ENCODE peak calls at places on chromosomes 12 and 14, in nine cellular contexts. One of them, this sample, is unnamed.

GRCh38 chr12:92233346-92234015 is 87.8 kb upstream of the BTG1 start:
- DNase-seq in hypothalamus: no peak
- DNase-seq in left cardiac atrium: no peak
- DNase-seq in activated gamma-delta T cell: no peak
- DNase-seq in MM.1S: no peak
- DNase-seq in cardiac fibroblast: no peak
- DNase-seq in stimulated activated CD8-positive, alpha-beta memory T cell treated with anti-CD3 and anti-CD28 coated beads, Interleukin-2, amount 100 ng/mL, for 48 hours: no peak
- DNase-seq in nephron progenitor cell: no peak
- DNase-seq in HFF-Myc: no peak
- DNase-seq in this sample: no peak

GRCh38 chr12:104181313-104181712 is 34.3 kb upstream of the TXNRD1 start:
- DNase-seq in stimulated activated CD8-positive, alpha-beta memory T cell treated with anti-CD3 and anti-CD28 coated beads, Interleukin-2, amount 100 ng/mL, for 48 hours: no peak
- DNase-seq in HFF-Myc: no peak
- DNase-seq in nephron progenitor cell: no peak
- DNase-seq in activated gamma-delta T cell: no peak
- DNase-seq in left cardiac atrium: no peak
- DNase-seq in hypothalamus: no peak
- DNase-seq in cardiac fibroblast: peak; percentile 36
- DNase-seq in MM.1S: no peak
- DNase-seq in this sample: no peak

GRCh38 chr14:59140441-59140840 is 48.0 kb upstream of the DAAM1 start:
- DNase-seq in activated gamma-delta T cell: no peak
- DNase-seq in hypothalamus: no peak
- DNase-seq in HFF-Myc: no peak
- DNase-seq in MM.1S: no peak
- DNase-seq in cardiac fibroblast: peak; percentile 22
- DNase-seq in stimulated activated CD8-positive, alpha-beta memory T cell treated with anti-CD3 and anti-CD28 coated beads, Interleukin-2, amount 100 ng/mL, for 48 hours: no peak
- DNase-seq in nephron progenitor cell: no peak
- DNase-seq in left cardiac atrium: no peak
- DNase-seq in this sample: no peak

GRCh38 chr14:77151245-77151644 is 9.7 kb upstream of the ZDHHC22 start:
- DNase-seq in MM.1S: no peak
- DNase-seq in left cardiac atrium: no peak
- DNase-seq in HFF-Myc: no peak
- DNase-seq in nephron progenitor cell: peak; percentile 63
- DNase-seq in cardiac fibroblast: peak; percentile 14
- DNase-seq in activated gamma-delta T cell: no peak
- DNase-seq in hypothalamus: peak; percentile 16
- DNase-seq in stimulated activated CD8-positive, alpha-beta memory T cell treated with anti-CD3 and anti-CD28 coated beads, Interleukin-2, amount 100 ng/mL, for 48 hours: no peak
- DNase-seq in this sample: peak; percentile 53

GRCh38 chr12:96083020-96083489 is 47.7 kb upstream of the LTA4H start:
- DNase-seq in stimulated activated CD8-positive, alpha-beta memory T cell treated with anti-CD3 and anti-CD28 coated beads, Interleukin-2, amount 100 ng/mL, for 48 hours: no peak
- DNase-seq in cardiac fibroblast: no peak
- DNase-seq in activated gamma-delta T cell: no peak
- DNase-seq in left cardiac atrium: no peak
- DNase-seq in HFF-Myc: no peak
- DNase-seq in nephron progenitor cell: no peak
- DNase-seq in MM.1S: no peak
- DNase-seq in hypothalamus: no peak
- DNase-seq in this sample: peak; percentile 54

GRCh38 chr12:59940676-59941342 is 345.0 kb downstream of the SLC16A7 start:
- DNase-seq in MM.1S: no peak
- DNase-seq in HFF-Myc: no peak
- DNase-seq in left cardiac atrium: no peak
- DNase-seq in hypothalamus: no peak
- DNase-seq in nephron progenitor cell: no peak
- DNase-seq in stimulated activated CD8-positive, alpha-beta memory T cell treated with anti-CD3 and anti-CD28 coated beads, Interleukin-2, amount 100 ng/mL, for 48 hours: no peak
- DNase-seq in cardiac fibroblast: no peak
- DNase-seq in activated gamma-delta T cell: no peak
- DNase-seq in this sample: peak; percentile 48

GRCh38 chr12:54463034-54463433 is 10.4 kb downstream of the GTSF1 start:
- DNase-seq in hypothalamus: no peak
- DNase-seq in HFF-Myc: no peak
- DNase-seq in MM.1S: no peak
- DNase-seq in activated gamma-delta T cell: no peak
- DNase-seq in cardiac fibroblast: peak; percentile 92
- DNase-seq in left cardiac atrium: peak; percentile 51
- DNase-seq in stimulated activated CD8-positive, alpha-beta memory T cell treated with anti-CD3 and anti-CD28 coated beads, Interleukin-2, amount 100 ng/mL, for 48 hours: no peak
- DNase-seq in nephron progenitor cell: no peak
- DNase-seq in this sample: no peak

GRCh38 chr14:94936411-94936892 is 166.5 kb upstream of the GSC start:
- DNase-seq in hypothalamus: peak; percentile 83
- DNase-seq in stimulated activated CD8-positive, alpha-beta memory T cell treated with anti-CD3 and anti-CD28 coated beads, Interleukin-2, amount 100 ng/mL, for 48 hours: no peak
- DNase-seq in activated gamma-delta T cell: no peak
- DNase-seq in HFF-Myc: peak; percentile 2
- DNase-seq in left cardiac atrium: peak; percentile 78
- DNase-seq in cardiac fibroblast: peak; percentile 69
- DNase-seq in nephron progenitor cell: peak; percentile 39
- DNase-seq in MM.1S: no peak
- DNase-seq in this sample: no peak

This sample was measured in mesendoderm.